ENCODE peak calls at places on chromosomes 6 and 20, in four cellular contexts. N, H, R and F are unnamed samples.

GRCh38 chr6:80183019-80183418 is 76.5 kb downstream of the BCKDHB start:
- DNase-seq in H (no peak), R (no peak), N (no peak), F (no peak)

GRCh38 chr20:3980260-3981131 is 34.9 kb downstream of the RNF24 start:
- DNase-seq in N (peak; percentile 64), R (no peak), H (peak; percentile 81), F (no peak)

GRCh38 chr6:100664274-100665040 is 199.7 kb upstream of the SIM1 start:
- DNase-seq in N (peak; percentile 33), R (no peak), H (peak; percentile 36), F (peak; percentile 66)

GRCh38 chr6:125953502-125953875 is 3.1 kb upstream of the HINT3 start:
- DNase-seq in H (peak; percentile 90), R (peak; percentile 87), N (no peak), F (peak; percentile 76)

GRCh38 chr6:27188885-27189418 is 58.5 kb upstream of the PRSS16 start:
- DNase-seq in R (peak; percentile 58), N (peak; percentile 73), H (peak; percentile 84), F (peak; percentile 92)

GRCh38 chr6:75065524-75065923 is 140.3 kb downstream of the COL12A1 start:
- DNase-seq in H (no peak), R (peak; percentile 63), N (peak; percentile 46), F (no peak)

GRCh38 chr6:34169897-34170296 is 24.0 kb upstream of the GRM4 start:
- DNase-seq in N (no peak), H (no peak), R (no peak), F (no peak)

GRCh38 chr6:150631283-150631981 is 31.7 kb downstream of the PLEKHG1 start:
- DNase-seq in R (no peak), N (no peak), H (no peak), F (peak; percentile 67)

GRCh38 chr20:59831901-59832240 is 101.6 kb downstream of the SYCP2 start:
- DNase-seq in R (no peak), N (no peak), H (no peak), F (no peak)

GRCh38 chr20:2302369-2302768 is 6.6 kb downstream of the TGM3 start:
- DNase-seq in R (peak; percentile 48), N (no peak), H (no peak), F (no peak)

GRCh38 chr6:97282238-97282725 is 734 bp downstream of the MMS22L start:
- DNase-seq in H (peak; percentile 10), N (peak; percentile 11), R (no peak), F (peak; percentile 45)

GRCh38 chr20:41983159-41983558 is 365.0 kb upstream of the CHD6 start:
- DNase-seq in H (no peak), R (no peak), N (no peak), F (no peak)

GRCh38 chr6:106973841-106974336 is 640 bp downstream of the CD24 start:
- DNase-seq in R (no peak), H (no peak), N (peak; percentile 19), F (peak; percentile 76)

GRCh38 chr6:161152904-161153662 is 120.8 kb downstream of the AGPAT4 start:
- DNase-seq in H (no peak), N (no peak), R (no peak), F (peak; percentile 64)

GRCh38 chr6:13709698-13710551 is 1.7 kb downstream of the RANBP9 start:
- DNase-seq in R (no peak), N (peak; percentile 61), H (peak; percentile 41), F (peak; percentile 64)

GRCh38 chr6:38259736-38260135 is 380.0 kb downstream of the BTBD9 start:
- DNase-seq in N (peak; percentile 87), R (no peak), H (no peak), F (no peak)

GRCh38 chr20:4585104-4585753 is 136.5 kb upstream of the PRND start:
- DNase-seq in N (no peak), R (no peak), H (no peak), F (no peak)

GRCh38 chr20:36836591-36837329 is 39.2 kb upstream of the TLDC2 start:
- DNase-seq in R (peak; percentile 92), H (peak; percentile 52), N (no peak), F (peak; percentile 91)

GRCh38 chr6:82954937-82955577 is 110.6 kb downstream of the UBE3D start:
- DNase-seq in R (no peak), N (peak; percentile 91), H (no peak), F (peak; percentile 73)

GRCh38 chr6:44078795-44079671 is 48.2 kb downstream of the MRPL14 start:
- DNase-seq in R (peak; percentile 78), H (peak; percentile 68), N (peak; percentile 46), F (peak; percentile 90)

GRCh38 chr6:31534011-31534410 is 5.2 kb downstream of the MCCD1 start:
- DNase-seq in R (no peak), N (no peak), H (no peak), F (no peak)
- H4K20me1 ChIP-seq in R (peaks cover 4% of the 10 kb centered on the region), N (peaks cover under 1% of the 10 kb centered on the region), H (peaks cover 29% of the 10 kb centered on the region), F (peaks cover 51% of the 10 kb centered on the region)

GRCh38 chr6:62043079-62043478 is 242.9 kb downstream of the KHDRBS2 start:
- DNase-seq in H (peak; percentile 80), N (no peak), R (no peak), F (no peak)

GRCh38 chr6:62035952-62036351 is 250.1 kb downstream of the KHDRBS2 start:
- DNase-seq in R (no peak), H (no peak), N (no peak), F (no peak)

GRCh38 chr6:62042444-62042843 is 243.6 kb downstream of the KHDRBS2 start:
- DNase-seq in N (no peak), R (no peak), H (peak; percentile 10), F (peak; percentile 50)

GRCh38 chr6:62045502-62045901 is 240.5 kb downstream of the KHDRBS2 start:
- DNase-seq in R (no peak), H (no peak), N (no peak), F (no peak)

GRCh38 chr6:62039602-62040001 is 246.4 kb downstream of the KHDRBS2 start:
- DNase-seq in H (peak; percentile 44), N (no peak), R (no peak), F (no peak)
- H3K9ac ChIP-seq in H (no peak overlapping the region), N (no peak overlapping the region), R (no peak overlapping the region), F (no peak overlapping the region)

DNA sequence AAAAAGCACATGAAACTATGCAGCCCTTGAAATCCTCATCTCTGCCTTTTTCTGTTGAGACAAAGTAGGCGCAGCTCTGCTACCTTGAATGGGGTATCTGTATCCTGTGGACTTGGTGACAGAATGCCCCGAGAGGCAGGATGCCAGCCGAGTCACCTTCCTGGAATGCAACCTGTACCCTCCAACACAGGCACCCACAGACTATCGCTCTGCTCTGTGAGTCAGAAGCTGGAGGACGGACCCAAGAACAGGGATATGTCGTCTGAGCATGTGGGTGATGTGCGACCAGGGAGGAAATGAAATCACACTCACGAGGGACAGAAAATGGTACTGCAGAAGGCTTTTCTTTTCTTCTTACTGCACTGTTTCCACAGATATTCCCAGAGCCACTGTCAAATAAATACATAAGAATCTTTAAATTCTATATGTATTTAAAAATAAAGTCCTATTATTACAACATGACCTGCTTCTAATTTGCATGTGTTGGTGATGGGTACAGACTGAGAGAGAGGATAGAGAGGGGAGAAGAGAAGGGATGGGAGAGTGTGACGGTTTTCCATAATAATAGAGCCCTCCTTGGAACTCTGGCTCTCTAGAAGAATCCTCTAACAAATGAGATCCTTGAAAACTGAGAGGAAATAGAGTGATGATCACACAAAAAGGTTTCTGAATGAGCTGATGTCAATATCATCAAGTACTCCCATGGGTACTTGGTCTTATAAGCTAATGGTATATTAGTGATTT is 308.1 kb downstream of the FOXC1 start:
- DNase-seq in R (no peak), N (peak; percentile 91), H (no peak), F (no peak)
- H2AFZ ChIP-seq in R (no peak overlapping the region), N (no peak overlapping the region), H (no peak overlapping the region), F (no peak overlapping the region)

DNA sequence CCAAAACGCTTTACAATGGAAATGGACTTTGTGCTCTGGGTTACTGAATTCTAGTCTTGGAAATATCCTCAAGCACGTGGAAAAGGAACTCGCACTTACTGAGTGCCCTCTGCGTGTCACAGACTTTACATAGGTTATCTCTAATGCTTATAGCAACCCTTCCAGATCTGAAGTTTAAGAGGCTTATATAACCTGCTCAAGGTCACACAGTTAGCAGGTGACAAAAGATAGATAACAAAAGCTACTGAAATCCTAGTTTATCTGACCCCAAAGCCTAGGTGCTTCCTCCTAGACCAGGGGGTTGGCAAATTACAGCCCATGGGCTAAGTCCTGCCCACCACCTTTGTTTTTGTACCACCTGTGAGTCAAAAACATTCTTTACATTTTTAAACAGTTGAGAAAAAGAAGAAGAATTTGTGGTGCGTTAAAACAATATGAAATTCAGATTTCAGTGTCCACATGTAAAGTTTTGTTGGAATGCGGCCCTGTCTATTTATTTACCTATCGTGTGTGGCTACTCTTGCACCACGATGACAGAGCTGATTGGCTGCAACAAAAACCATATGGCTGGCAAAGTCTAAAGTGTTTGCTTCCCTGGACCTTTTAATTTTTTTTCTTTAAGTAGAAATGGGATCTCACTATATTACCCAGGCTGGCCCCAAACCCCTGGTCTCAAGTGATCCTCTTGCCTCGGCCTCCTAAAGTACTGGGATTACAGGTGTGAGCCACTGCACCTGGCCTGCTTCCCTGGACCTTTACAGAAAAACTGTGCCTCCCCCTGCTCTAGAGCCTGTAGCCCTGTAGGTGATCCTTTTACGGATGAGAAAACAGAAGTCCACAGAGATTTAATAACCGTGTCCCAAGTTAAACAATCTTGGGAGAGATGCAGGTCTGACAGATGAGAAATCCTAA is 110.2 kb upstream of the RREB1 start:
- DNase-seq in N (no peak), R (no peak), H (no peak), F (no peak)
- H4K20me1 ChIP-seq in N (no peaks in the 10 kb centered on the region), R (no peaks in the 10 kb centered on the region), H (no peaks in the 10 kb centered on the region), F (no peaks in the 10 kb centered on the region)

DNA sequence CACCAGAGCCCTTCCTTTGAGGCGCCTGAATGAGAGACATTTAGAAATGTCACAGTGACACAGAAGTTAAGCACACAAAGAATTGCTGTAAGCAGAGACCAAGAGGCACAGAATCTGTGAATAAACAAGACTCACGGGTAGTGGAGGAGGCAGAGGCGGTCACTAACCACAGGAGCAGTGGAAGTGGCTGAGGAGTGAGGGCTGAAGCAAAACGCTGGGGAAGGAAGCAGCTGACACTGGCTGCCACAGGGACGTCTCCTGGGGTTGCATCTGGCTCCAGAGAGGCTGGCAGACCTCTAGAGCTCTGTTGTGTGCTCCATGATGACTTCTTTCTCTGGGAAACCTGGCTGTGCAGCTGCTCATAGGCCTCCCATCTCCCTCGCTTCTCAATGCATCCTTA is 65.0 kb upstream of the SLC2A12 start:
- DNase-seq in R (no peak), N (peak; percentile 41), H (no peak), F (no peak)
- H3K9ac ChIP-seq in R (no peak overlapping the region), N (no peak overlapping the region), H (no peak overlapping the region), F (no peak overlapping the region)

GRCh38 chr6:73951186-73951585 is 255.2 kb downstream of the CD109 start:
- DNase-seq in R (no peak), N (no peak), H (no peak), F (no peak)
- H2AFZ ChIP-seq in R (no peak overlapping the region), N (no peak overlapping the region), H (no peak overlapping the region), F (no peak overlapping the region)

GRCh38 chr6:156889986-156890385 is 112.8 kb downstream of the ARID1B start:
- DNase-seq in R (no peak), N (no peak), H (no peak), F (no peak)
- H4K20me1 ChIP-seq in R (no peaks in the 10 kb centered on the region), N (no peaks in the 10 kb centered on the region), H (no peaks in the 10 kb centered on the region), F (peaks cover 3% of the 10 kb centered on the region)

GRCh38 chr20:50861012-50861411 is 66.2 kb downstream of the BCAS4 start:
- DNase-seq in R (no peak), H (no peak), N (no peak), F (no peak)
- H3K9ac ChIP-seq in R (no peak overlapping the region), H (no peak overlapping the region), N (no peak overlapping the region), F (no peak overlapping the region)